ENCODE peak calls at places on chromosomes 4 and X, in nine cellular contexts. T is tibial artery; D is progenitor cell of endocrine pancreas; P is GM13976; V is H7; G is GM19239; W is effector CD4-positive, alpha-beta T cell; A is activated effector memory CD4-positive, alpha-beta T cell treated with Interleukin-2 at 50 U/mL for 16 hours; O is choroid plexus epithelial cell. X is an unnamed sample.

GRCh38 chr4:184359905-184360304 is 114.4 kb downstream of the IRF2 start:
- DNase-seq in T (no peak), D (no peak), P (no peak), V (no peak), G (no peak), W (no peak), A (no peak), O (peak; percentile 68), X (no peak)

GRCh38 chr4:108175966-108176365 is 7.2 kb upstream of the LEF1 start:
- DNase-seq in T (no peak), D (no peak), P (no peak), V (no peak), G (no peak), W (no peak), A (no peak), O (no peak), X (no peak)

GRCh38 chr4:152079543-152080293 is 318.9 kb upstream of the GATB start:
- DNase-seq in T (no peak), D (no peak), P (no peak), V (no peak), G (no peak), W (no peak), A (peak; percentile 34), O (no peak), X (no peak)

GRCh38 chrX:14064632-14065432 is 35.1 kb upstream of the GEMIN8 start:
- DNase-seq in T (no peak), D (no peak), P (no peak), V (no peak), G (no peak), W (no peak), A (no peak), O (peak; percentile 4), X (no peak)

GRCh38 chr4:149896428-149896827 is 80.8 kb upstream of the IQCM start:
- DNase-seq in T (no peak), D (no peak), P (no peak), V (no peak), G (no peak), W (no peak), A (no peak), O (peak; percentile 65), X (no peak)

GRCh38 chr4:188989371-188989770 is 850.1 kb downstream of the TRIML1 start:
- DNase-seq in T (no peak), D (no peak), P (no peak), V (no peak), G (no peak), W (no peak), A (no peak), O (no peak), X (no peak)

GRCh38 chr4:16752150-16752549 is 146.3 kb downstream of the LDB2 start:
- DNase-seq in T (no peak), D (no peak), P (no peak), V (no peak), G (no peak), W (no peak), A (no peak), O (peak; percentile 67), X (no peak)

GRCh38 chrX:12946838-12947544 is 27.9 kb upstream of the TMSB4X start:
- DNase-seq in T (peak; percentile 54), D (peak; percentile 55), P (no peak), V (peak; percentile 71), G (no peak), W (peak; percentile 73), A (peak; percentile 50), O (peak; percentile 91), X (peak; percentile 85)

GRCh38 chr4:41177016-41177415 is 37.3 kb downstream of the APBB2 start:
- DNase-seq in T (no peak), D (no peak), P (no peak), V (no peak), G (no peak), W (no peak), A (no peak), O (peak; percentile 88), X (no peak)